ENCODE peak calls at places on chromosomes 7 and 10, in four cellular contexts. One of them, this sample, is unnamed.
A peak's percentile ranks its signal among the peaks of the same experiment; 100 is the strongest.

GRCh38 chr10:44243851-44244502 is 140.9 kb downstream of the CXCL12 start:
- DNase-seq in uterus: no peak
- DNase-seq in endothelial cell: no peak
- DNase-seq in thoracic aorta: no peak
- DNase-seq in this sample: no peak

GRCh38 chr7:90312745-90313144 is 8.4 kb downstream of the FAM237B start:
- DNase-seq in uterus: no peak
- DNase-seq in endothelial cell: no peak
- DNase-seq in thoracic aorta: no peak
- DNase-seq in this sample: no peak

GRCh38 chr7:14902589-14902963 is at the start of gene DGKB:
- DNase-seq in uterus: peak; percentile 69
- DNase-seq in endothelial cell: peak; percentile 14
- DNase-seq in thoracic aorta: no peak
- DNase-seq in this sample: no peak

GRCh38 chr10:91034042-91034441 is 113.2 kb upstream of the ANKRD1 start:
- DNase-seq in uterus: no peak
- DNase-seq in endothelial cell: no peak
- DNase-seq in thoracic aorta: no peak
- DNase-seq in this sample: peak; percentile 56

GRCh38 chr10:75446508-75446907 is 15.1 kb downstream of the LRMDA start:
- DNase-seq in uterus: no peak
- DNase-seq in endothelial cell: no peak
- DNase-seq in thoracic aorta: no peak
- DNase-seq in this sample: no peak

GRCh38 chr7:35420657-35421056 is 166.8 kb upstream of the TBX20 start:
- DNase-seq in uterus: no peak
- DNase-seq in endothelial cell: no peak
- DNase-seq in thoracic aorta: no peak
- DNase-seq in this sample: no peak

GRCh38 chr7:23335141-23335540 is 36.0 kb downstream of the MALSU1 start:
- DNase-seq in uterus: no peak
- DNase-seq in endothelial cell: no peak
- DNase-seq in thoracic aorta: no peak
- DNase-seq in this sample: no peak

GRCh38 chr10:6218692-6219493 is 16.2 kb downstream of the PFKFB3 start:
- DNase-seq in uterus: no peak
- DNase-seq in endothelial cell: no peak
- DNase-seq in thoracic aorta: no peak
- DNase-seq in this sample: no peak

GRCh38 chr10:36063396-36063795 is 421.3 kb upstream of the FZD8 start:
- DNase-seq in uterus: no peak
- DNase-seq in endothelial cell: no peak
- DNase-seq in thoracic aorta: no peak
- DNase-seq in this sample: no peak

GRCh38 chr10:131092876-131093275 is 218.6 kb downstream of the TCERG1L start:
- DNase-seq in uterus: no peak
- DNase-seq in endothelial cell: no peak
- DNase-seq in thoracic aorta: no peak
- DNase-seq in this sample: no peak

GRCh38 chr7:131488361-131488760 is 68.1 kb downstream of the PODXL start:
- DNase-seq in uterus: no peak
- DNase-seq in endothelial cell: no peak
- DNase-seq in thoracic aorta: no peak
- DNase-seq in this sample: no peak
- TF ChIP-seq CTCF in uterus: no peak
- TF ChIP-seq CTCF in endothelial cell: peak; percentile 47
- TF ChIP-seq CTCF in thoracic aorta: no peak
- TF ChIP-seq CTCF in this sample: no peak

GRCh38 chr10:104127411-104127810 is 5.4 kb downstream of the SFR1 start:
- DNase-seq in uterus: no peak
- DNase-seq in endothelial cell: no peak
- DNase-seq in thoracic aorta: no peak
- DNase-seq in this sample: peak; percentile 52
- TF ChIP-seq CTCF in uterus: no peak
- TF ChIP-seq CTCF in endothelial cell: peak; percentile 24
- TF ChIP-seq CTCF in thoracic aorta: no peak
- TF ChIP-seq CTCF in this sample: peak; percentile 32

GRCh38 chr10:114077815-114078219 is 34.2 kb downstream of the ADRB1 start:
- DNase-seq in uterus: no peak
- DNase-seq in endothelial cell: no peak
- DNase-seq in thoracic aorta: no peak
- DNase-seq in this sample: no peak
- TF ChIP-seq CTCF in uterus: no peak
- TF ChIP-seq CTCF in endothelial cell: no peak
- TF ChIP-seq CTCF in thoracic aorta: no peak
- TF ChIP-seq CTCF in this sample: no peak

DNA sequence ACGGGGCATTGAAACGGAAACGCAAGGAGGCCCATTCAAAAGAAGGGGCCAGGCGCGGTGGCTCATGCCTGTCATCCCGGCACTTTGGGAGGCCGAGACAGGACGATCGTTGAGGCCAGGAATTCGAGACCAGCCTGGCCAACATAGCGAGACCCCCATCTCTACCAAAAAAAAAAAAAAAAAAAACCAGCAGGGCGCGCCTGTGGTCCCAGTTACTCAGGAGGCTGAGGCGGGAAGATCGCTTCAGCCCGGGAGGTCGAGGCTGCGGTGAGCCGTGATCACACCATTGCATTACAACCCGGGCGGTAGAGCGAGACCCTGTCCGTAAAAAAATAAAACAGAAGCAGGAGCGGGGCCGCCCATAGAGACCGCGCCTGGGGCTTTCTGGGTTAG is 396 bp downstream of the PSMG3 start:
- DNase-seq in uterus: no peak
- DNase-seq in endothelial cell: no peak
- DNase-seq in thoracic aorta: no peak
- DNase-seq in this sample: no peak
- TF ChIP-seq CTCF in uterus: no peak
- TF ChIP-seq CTCF in endothelial cell: no peak
- TF ChIP-seq CTCF in thoracic aorta: no peak
- TF ChIP-seq CTCF in this sample: no peak

GRCh38 chr10:78945838-78946237 is 122.9 kb upstream of the ZMIZ1 start:
- DNase-seq in uterus: no peak
- DNase-seq in endothelial cell: no peak
- DNase-seq in thoracic aorta: no peak
- DNase-seq in this sample: no peak

GRCh38 chr10:78942006-78942405 is 126.8 kb upstream of the ZMIZ1 start:
- DNase-seq in uterus: no peak
- DNase-seq in endothelial cell: no peak
- DNase-seq in thoracic aorta: no peak
- DNase-seq in this sample: no peak

GRCh38 chr10:78947733-78948132 is 121.0 kb upstream of the ZMIZ1 start:
- DNase-seq in uterus: no peak
- DNase-seq in endothelial cell: no peak
- DNase-seq in thoracic aorta: no peak
- DNase-seq in this sample: no peak

GRCh38 chr10:78947226-78947625 is 121.5 kb upstream of the ZMIZ1 start:
- DNase-seq in uterus: no peak
- DNase-seq in endothelial cell: no peak
- DNase-seq in thoracic aorta: no peak
- DNase-seq in this sample: no peak

DNA sequence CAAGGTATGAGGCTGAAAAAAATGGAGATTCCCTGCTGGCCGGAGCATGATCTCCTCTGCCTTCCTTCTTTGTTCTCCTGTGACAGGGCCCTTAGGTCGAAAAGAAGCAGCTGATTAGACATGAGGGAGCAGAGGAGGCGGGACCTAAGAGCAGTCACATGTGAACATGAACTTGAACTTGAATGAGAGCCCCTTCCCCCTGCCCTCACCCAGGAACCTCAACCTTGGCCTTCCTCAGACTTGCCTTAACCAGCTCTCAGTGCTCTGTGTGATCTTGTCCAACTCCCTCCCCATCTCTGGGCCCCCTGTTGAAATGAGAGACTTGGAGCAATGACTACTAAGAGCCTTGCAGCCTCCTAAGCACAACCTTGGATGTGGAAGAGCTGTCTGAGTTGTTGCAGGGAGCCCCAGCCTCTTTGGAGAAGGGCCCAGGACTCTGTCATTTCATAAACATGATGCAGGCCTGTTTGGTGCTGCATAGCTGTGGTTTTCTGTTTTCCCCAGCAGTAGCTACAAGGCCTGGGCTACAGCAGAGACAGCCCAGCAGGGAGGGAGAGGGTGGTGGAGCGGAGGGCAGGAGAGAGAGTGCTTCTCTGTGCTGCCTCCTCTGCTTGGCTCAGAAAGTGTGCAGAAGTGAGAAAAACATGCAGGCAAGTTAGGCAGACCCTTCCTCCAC is 124.0 kb upstream of the ZMIZ1 start:
- DNase-seq in uterus: peak; percentile 84
- DNase-seq in endothelial cell: no peak
- DNase-seq in thoracic aorta: no peak
- DNase-seq in this sample: no peak
- TF ChIP-seq CTCF in uterus: peak; percentile 8
- TF ChIP-seq CTCF in endothelial cell: no peak
- TF ChIP-seq CTCF in thoracic aorta: no peak
- TF ChIP-seq CTCF in this sample: no peak

DNA sequence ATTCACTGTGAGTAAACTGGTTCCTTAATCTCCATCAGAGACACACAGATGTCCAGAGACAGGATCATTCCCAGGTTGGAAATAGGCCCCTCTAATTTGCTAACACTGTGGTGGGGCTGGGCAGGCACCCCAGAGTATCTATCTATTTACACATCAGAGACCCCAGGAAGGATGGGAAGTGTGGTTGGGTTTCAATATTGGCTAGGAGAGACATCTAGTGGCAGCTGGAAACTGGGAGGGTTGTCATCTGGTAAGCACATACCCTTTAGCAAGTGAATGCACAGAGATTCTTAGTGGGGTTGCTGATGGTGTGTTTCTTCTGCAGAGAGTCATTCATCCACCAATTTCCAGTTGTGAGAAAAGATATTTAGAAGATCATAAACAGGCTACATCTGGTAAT is 36.0 kb upstream of the NRG3 start:
- DNase-seq in uterus: no peak
- DNase-seq in endothelial cell: peak; percentile 25
- DNase-seq in thoracic aorta: no peak
- DNase-seq in this sample: no peak
- TF ChIP-seq CTCF in uterus: no peak
- TF ChIP-seq CTCF in endothelial cell: no peak
- TF ChIP-seq CTCF in thoracic aorta: no peak
- TF ChIP-seq CTCF in this sample: no peak

DNA sequence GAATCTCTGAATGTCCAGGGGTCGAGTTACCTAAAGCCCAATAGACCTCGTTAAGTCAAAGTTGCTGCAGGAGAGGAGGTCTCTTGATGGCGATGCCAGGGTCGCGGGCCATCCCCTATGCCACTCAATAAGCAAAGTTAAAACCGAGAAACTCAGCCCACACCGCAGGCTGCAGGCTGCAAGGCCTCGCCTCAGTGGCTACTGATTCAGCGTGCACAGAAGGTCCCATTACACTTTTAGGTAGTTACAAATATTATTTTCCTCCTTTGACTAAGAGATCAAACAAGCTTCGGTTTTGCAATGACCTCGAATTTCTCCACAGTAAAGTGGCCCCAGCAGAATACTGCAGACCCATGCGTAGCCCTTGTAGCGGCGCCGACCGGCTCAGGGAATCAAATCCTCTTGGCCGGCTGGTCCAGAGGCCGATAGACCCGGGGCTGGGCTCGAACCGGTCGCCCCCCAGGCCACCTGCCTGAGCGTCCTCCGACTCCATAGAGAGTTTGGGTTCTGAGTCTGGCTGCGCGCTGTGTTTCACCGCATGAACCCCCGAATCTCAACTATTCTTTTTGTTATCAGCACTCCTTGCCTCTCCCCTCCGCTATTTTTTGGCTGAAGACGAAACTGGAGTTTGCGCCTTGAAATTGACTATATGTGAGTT is 2.3 kb downstream of the C1QL3 start:
- DNase-seq in uterus: no peak
- DNase-seq in endothelial cell: no peak
- DNase-seq in thoracic aorta: no peak
- DNase-seq in this sample: no peak
- TF ChIP-seq CTCF in uterus: no peak
- TF ChIP-seq CTCF in endothelial cell: no peak
- TF ChIP-seq CTCF in thoracic aorta: no peak
- TF ChIP-seq CTCF in this sample: no peak